ENCODE peak calls at places on chromosome 22, in six cellular contexts. One of them, this sample, is unnamed.

GRCh38 chr22:36775589-36775965 is 342 bp downstream of the IFT27 start:
- DNase-seq in AG04450: no peak
- DNase-seq in astrocyte of the spinal cord: peak
- DNase-seq in AG09309: no peak
- DNase-seq in lower lobe of right lung: peak
- DNase-seq in GM23338: peak
- DNase-seq in this sample: no peak

GRCh38 chr22:19998991-19999820 is 17.4 kb downstream of the ARVCF start:
- DNase-seq in astrocyte of the spinal cord: no peak
- DNase-seq in lower lobe of right lung: no peak
- DNase-seq in AG09309: no peak
- DNase-seq in GM23338: no peak
- DNase-seq in AG04450: no peak
- DNase-seq in this sample: no peak

GRCh38 chr22:28002181-28002700 is 83.2 kb upstream of the PITPNB start:
- DNase-seq in AG04450: no peak
- DNase-seq in astrocyte of the spinal cord: no peak
- DNase-seq in AG09309: no peak
- DNase-seq in lower lobe of right lung: no peak
- DNase-seq in GM23338: no peak
- DNase-seq in this sample: no peak

GRCh38 chr22:43901976-43902643 is 10.3 kb upstream of the PNPLA5 start:
- DNase-seq in AG09309: peak
- DNase-seq in lower lobe of right lung: no peak
- DNase-seq in GM23338: no peak
- DNase-seq in astrocyte of the spinal cord: peak
- DNase-seq in AG04450: peak
- DNase-seq in this sample: no peak

GRCh38 chr22:37411655-37412054 is 15.6 kb downstream of the ELFN2 start:
- DNase-seq in AG09309: no peak
- DNase-seq in lower lobe of right lung: no peak
- DNase-seq in astrocyte of the spinal cord: no peak
- DNase-seq in AG04450: no peak
- DNase-seq in GM23338: no peak
- DNase-seq in this sample: no peak

GRCh38 chr22:19068784-19069271 is 53.4 kb downstream of the DGCR2 start:
- DNase-seq in AG04450: no peak
- DNase-seq in lower lobe of right lung: no peak
- DNase-seq in astrocyte of the spinal cord: no peak
- DNase-seq in AG09309: no peak
- DNase-seq in GM23338: no peak
- DNase-seq in this sample: no peak

GRCh38 chr22:27853404-27853803 is 51.8 kb upstream of the MN1 start:
- DNase-seq in GM23338: no peak
- DNase-seq in AG04450: no peak
- DNase-seq in lower lobe of right lung: no peak
- DNase-seq in AG09309: no peak
- DNase-seq in astrocyte of the spinal cord: no peak
- DNase-seq in this sample: no peak

GRCh38 chr22:34587357-34588356 is 478.3 kb upstream of the ISX start:
- DNase-seq in astrocyte of the spinal cord: no peak
- DNase-seq in GM23338: no peak
- DNase-seq in AG09309: no peak
- DNase-seq in AG04450: no peak
- DNase-seq in lower lobe of right lung: no peak
- DNase-seq in this sample: no peak

GRCh38 chr22:28904211-28904808 is 20.9 kb downstream of the ZNRF3 start:
- DNase-seq in astrocyte of the spinal cord: peak
- DNase-seq in lower lobe of right lung: no peak
- DNase-seq in GM23338: no peak
- DNase-seq in AG09309: no peak
- DNase-seq in AG04450: no peak
- DNase-seq in this sample: no peak

GRCh38 chr22:42931421-42932196 is 74.5 kb upstream of the ARFGAP3 start:
- DNase-seq in AG04450: no peak
- DNase-seq in AG09309: no peak
- DNase-seq in astrocyte of the spinal cord: no peak
- DNase-seq in lower lobe of right lung: no peak
- DNase-seq in GM23338: no peak
- DNase-seq in this sample: peak

GRCh38 chr22:17845340-17845739 is 71.1 kb upstream of the BID start:
- DNase-seq in AG09309: no peak
- DNase-seq in astrocyte of the spinal cord: no peak
- DNase-seq in lower lobe of right lung: no peak
- DNase-seq in AG04450: no peak
- DNase-seq in GM23338: no peak
- DNase-seq in this sample: no peak

GRCh38 chr22:27185903-27186302 is 528.5 kb downstream of the MIAT start:
- DNase-seq in AG09309: no peak
- DNase-seq in GM23338: no peak
- DNase-seq in AG04450: no peak
- DNase-seq in astrocyte of the spinal cord: no peak
- DNase-seq in lower lobe of right lung: no peak
- DNase-seq in this sample: no peak

GRCh38 chr22:31607696-31608095 is 54.3 kb downstream of the PISD start:
- DNase-seq in AG09309: no peak
- DNase-seq in astrocyte of the spinal cord: no peak
- DNase-seq in GM23338: no peak
- DNase-seq in AG04450: no peak
- DNase-seq in lower lobe of right lung: peak
- DNase-seq in this sample: no peak

GRCh38 chr22:20885557-20886323 is 26.9 kb downstream of the SNAP29 start:
- DNase-seq in AG09309: peak
- DNase-seq in GM23338: peak
- DNase-seq in AG04450: peak
- DNase-seq in lower lobe of right lung: peak
- DNase-seq in astrocyte of the spinal cord: peak
- DNase-seq in this sample: peak

GRCh38 chr22:27242111-27242436 is 559.5 kb downstream of the MN1 start:
- DNase-seq in astrocyte of the spinal cord: no peak
- DNase-seq in lower lobe of right lung: no peak
- DNase-seq in AG09309: no peak
- DNase-seq in GM23338: no peak
- DNase-seq in AG04450: no peak
- DNase-seq in this sample: no peak

GRCh38 chr22:37627091-37627490 is 12.4 kb upstream of the SH3BP1 start:
- DNase-seq in AG04450: no peak
- DNase-seq in GM23338: no peak
- DNase-seq in astrocyte of the spinal cord: no peak
- DNase-seq in AG09309: no peak
- DNase-seq in lower lobe of right lung: no peak
- DNase-seq in this sample: peak

GRCh38 chr22:43213962-43214361 is 27.0 kb upstream of the TTLL12 start:
- DNase-seq in GM23338: no peak
- DNase-seq in astrocyte of the spinal cord: no peak
- DNase-seq in AG04450: no peak
- DNase-seq in lower lobe of right lung: no peak
- DNase-seq in AG09309: no peak
- DNase-seq in this sample: no peak

GRCh38 chr22:47452184-47452583 is 689.7 kb downstream of the TBC1D22A start:
- DNase-seq in lower lobe of right lung: no peak
- DNase-seq in astrocyte of the spinal cord: no peak
- DNase-seq in AG09309: no peak
- DNase-seq in AG04450: no peak
- DNase-seq in GM23338: peak
- DNase-seq in this sample: no peak

GRCh38 chr22:37260939-37261338 is 16.9 kb upstream of the RAC2 start:
- DNase-seq in AG09309: no peak
- DNase-seq in AG04450: no peak
- DNase-seq in lower lobe of right lung: peak
- DNase-seq in astrocyte of the spinal cord: peak
- DNase-seq in GM23338: peak
- DNase-seq in this sample: peak

GRCh38 chr22:35227248-35227647 is 30.0 kb upstream of the HMGXB4 start:
- DNase-seq in astrocyte of the spinal cord: no peak
- DNase-seq in lower lobe of right lung: no peak
- DNase-seq in GM23338: no peak
- DNase-seq in AG04450: no peak
- DNase-seq in AG09309: no peak
- DNase-seq in this sample: no peak

GRCh38 chr22:43845981-43846380 is 16.3 kb downstream of the SULT4A1 start:
- DNase-seq in AG04450: no peak
- DNase-seq in GM23338: no peak
- DNase-seq in AG09309: no peak
- DNase-seq in astrocyte of the spinal cord: no peak
- DNase-seq in lower lobe of right lung: no peak
- DNase-seq in this sample: peak

DNA sequence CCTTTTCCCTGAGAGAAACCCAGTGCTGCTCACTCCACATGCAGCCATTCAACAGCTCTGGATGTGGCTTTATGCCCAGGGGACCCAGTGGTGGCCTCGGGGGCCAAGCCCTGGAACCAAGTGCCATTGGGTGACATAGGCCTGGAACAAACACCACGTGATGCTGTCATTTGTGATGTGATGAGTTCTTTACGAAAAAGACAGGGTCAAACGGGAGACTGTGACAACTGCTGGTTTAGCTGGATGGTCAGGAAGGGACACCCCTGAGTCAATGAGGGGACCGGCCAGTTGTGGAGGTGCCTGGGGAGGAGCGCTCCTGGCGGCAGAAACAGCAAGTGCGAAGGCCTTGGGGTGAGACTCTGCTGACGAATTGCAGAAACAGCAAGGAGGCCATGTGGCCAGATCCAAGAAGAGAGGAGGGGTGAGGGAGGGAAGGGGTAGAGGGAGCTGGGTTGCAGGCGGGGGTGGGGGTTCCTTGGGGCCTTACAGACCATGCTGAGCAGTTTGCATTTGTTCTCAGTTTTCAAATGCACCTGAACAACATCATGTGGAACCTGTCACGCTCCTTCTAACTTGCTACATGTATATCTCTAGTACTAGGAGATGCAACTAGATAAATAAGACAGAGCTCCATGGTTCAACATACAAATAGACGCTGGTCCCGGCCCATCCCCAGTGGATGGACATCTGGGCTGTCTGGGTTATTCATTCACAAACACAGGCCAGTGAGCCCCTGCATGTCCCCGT is 56.1 kb downstream of the IGLL5 start:
- DNase-seq in GM23338: peak
- DNase-seq in AG04450: no peak
- DNase-seq in lower lobe of right lung: no peak
- DNase-seq in AG09309: no peak
- DNase-seq in astrocyte of the spinal cord: no peak
- DNase-seq in this sample: peak
- TF ChIP-seq CTCF in GM23338: peak
- TF ChIP-seq CTCF in AG04450: no peak
- TF ChIP-seq CTCF in lower lobe of right lung: no peak
- TF ChIP-seq CTCF in AG09309: no peak
- TF ChIP-seq CTCF in astrocyte of the spinal cord: no peak
- TF ChIP-seq CTCF in this sample: no peak

GRCh38 chr22:46350111-46350510 is 14.6 kb downstream of the TRMU start:
- DNase-seq in astrocyte of the spinal cord: no peak
- DNase-seq in AG04450: no peak
- DNase-seq in GM23338: no peak
- DNase-seq in AG09309: no peak
- DNase-seq in lower lobe of right lung: no peak
- DNase-seq in this sample: no peak
- TF ChIP-seq CTCF in astrocyte of the spinal cord: no peak
- TF ChIP-seq CTCF in AG04450: no peak
- TF ChIP-seq CTCF in GM23338: no peak
- TF ChIP-seq CTCF in AG09309: no peak
- TF ChIP-seq CTCF in lower lobe of right lung: no peak
- TF ChIP-seq CTCF in this sample: no peak

DNA sequence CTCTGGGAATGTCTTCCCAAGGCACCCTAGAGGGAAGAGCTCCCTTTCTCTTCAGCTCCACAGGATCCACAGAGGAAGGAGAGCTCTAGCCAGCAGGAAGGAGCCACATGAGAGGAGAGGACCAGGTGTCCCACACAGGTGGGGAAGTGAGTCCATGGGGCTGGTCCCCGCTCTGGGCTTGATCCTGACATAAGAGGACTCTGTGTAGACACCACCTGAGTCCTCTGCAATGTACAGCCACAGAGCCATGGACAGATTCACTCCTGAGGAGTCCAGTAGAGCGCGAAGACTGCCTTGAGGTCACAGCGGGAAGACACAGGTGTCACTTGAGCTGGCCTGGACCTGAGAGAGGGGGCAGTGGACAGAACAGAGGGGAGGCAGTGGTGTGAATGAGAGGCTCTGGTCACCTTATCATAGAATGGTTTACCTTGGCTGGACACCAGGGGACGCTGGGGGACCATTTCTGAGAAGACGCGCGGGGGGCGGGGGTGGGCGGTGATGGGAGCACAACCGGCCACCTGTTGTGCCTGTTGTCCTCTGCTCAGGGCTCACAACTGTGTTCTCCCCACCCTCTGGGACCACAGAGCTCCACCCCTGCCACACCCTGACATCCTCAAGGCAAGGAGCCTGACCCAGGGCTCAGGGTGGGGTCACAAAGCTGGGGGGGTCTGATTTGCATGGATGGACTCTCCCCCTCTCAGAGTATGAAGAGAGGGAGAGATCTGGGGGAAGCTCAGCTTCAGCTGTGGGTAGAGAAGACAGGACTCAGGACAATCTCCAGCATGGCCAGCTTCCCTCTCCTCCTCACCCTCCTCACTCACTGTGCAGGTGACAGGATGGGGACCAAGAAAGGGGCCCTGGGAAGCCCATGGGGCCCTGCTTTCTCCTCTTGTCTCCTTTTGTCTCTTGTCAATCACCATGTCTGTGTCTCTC is 128.2 kb downstream of the ZNF280B start:
- DNase-seq in lower lobe of right lung: no peak
- DNase-seq in AG04450: no peak
- DNase-seq in GM23338: peak
- DNase-seq in AG09309: no peak
- DNase-seq in astrocyte of the spinal cord: no peak
- DNase-seq in this sample: no peak
- TF ChIP-seq CTCF in lower lobe of right lung: no peak
- TF ChIP-seq CTCF in AG04450: no peak
- TF ChIP-seq CTCF in GM23338: peak
- TF ChIP-seq CTCF in AG09309: no peak
- TF ChIP-seq CTCF in astrocyte of the spinal cord: peak
- TF ChIP-seq CTCF in this sample: no peak

GRCh38 chr22:23548501-23549197 is 31.4 kb downstream of the IGLL1 start:
- DNase-seq in astrocyte of the spinal cord: no peak
- DNase-seq in lower lobe of right lung: no peak
- DNase-seq in AG04450: no peak
- DNase-seq in GM23338: no peak
- DNase-seq in AG09309: no peak
- DNase-seq in this sample: no peak
- TF ChIP-seq CTCF in astrocyte of the spinal cord: no peak
- TF ChIP-seq CTCF in lower lobe of right lung: no peak
- TF ChIP-seq CTCF in AG04450: no peak
- TF ChIP-seq CTCF in GM23338: no peak
- TF ChIP-seq CTCF in AG09309: no peak
- TF ChIP-seq CTCF in this sample: no peak